ENCODE peak calls at places on chromosome 5, in five cellular contexts. One of them, this sample, is unnamed.

GRCh38 chr5:7902201-7902600 is 33.3 kb downstream of the MTRR start:
- DNase-seq in right lobe of liver: no peak
- DNase-seq in HEK293T: no peak
- DNase-seq in activated T-cell treated with anti-CD3 and anti-CD28 coated beads for 24 hours: no peak
- DNase-seq in IMR-90: no peak
- DNase-seq in this sample: no peak

GRCh38 chr5:111447099-111447498 is 65.2 kb downstream of the STARD4 start:
- DNase-seq in HEK293T: no peak
- DNase-seq in IMR-90: peak; percentile 51
- DNase-seq in activated T-cell treated with anti-CD3 and anti-CD28 coated beads for 24 hours: no peak
- DNase-seq in right lobe of liver: no peak
- DNase-seq in this sample: no peak

GRCh38 chr5:74945561-74946165 is 79.5 kb upstream of the FAM169A start:
- DNase-seq in activated T-cell treated with anti-CD3 and anti-CD28 coated beads for 24 hours: no peak
- DNase-seq in HEK293T: no peak
- DNase-seq in IMR-90: no peak
- DNase-seq in right lobe of liver: no peak
- DNase-seq in this sample: no peak

GRCh38 chr5:116300016-116300601 is 215.3 kb downstream of the COMMD10 start:
- DNase-seq in right lobe of liver: no peak
- DNase-seq in activated T-cell treated with anti-CD3 and anti-CD28 coated beads for 24 hours: no peak
- DNase-seq in IMR-90: no peak
- DNase-seq in HEK293T: no peak
- DNase-seq in this sample: no peak

GRCh38 chr5:89282832-89283510 is 400.0 kb upstream of the MEF2C start:
- DNase-seq in HEK293T: no peak
- DNase-seq in activated T-cell treated with anti-CD3 and anti-CD28 coated beads for 24 hours: no peak
- DNase-seq in IMR-90: peak; percentile 85
- DNase-seq in right lobe of liver: no peak
- DNase-seq in this sample: no peak

GRCh38 chr5:81907012-81907411 is 64.8 kb upstream of the ATG10 start:
- DNase-seq in HEK293T: no peak
- DNase-seq in right lobe of liver: no peak
- DNase-seq in activated T-cell treated with anti-CD3 and anti-CD28 coated beads for 24 hours: no peak
- DNase-seq in IMR-90: peak; percentile 14
- DNase-seq in this sample: no peak

GRCh38 chr5:76153271-76153670 is 70.1 kb downstream of the SV2C start:
- DNase-seq in activated T-cell treated with anti-CD3 and anti-CD28 coated beads for 24 hours: no peak
- DNase-seq in IMR-90: no peak
- DNase-seq in right lobe of liver: no peak
- DNase-seq in HEK293T: no peak
- DNase-seq in this sample: no peak

GRCh38 chr5:66100851-66101250 is 43.2 kb upstream of the SREK1 start:
- DNase-seq in HEK293T: no peak
- DNase-seq in IMR-90: no peak
- DNase-seq in right lobe of liver: no peak
- DNase-seq in activated T-cell treated with anti-CD3 and anti-CD28 coated beads for 24 hours: no peak
- DNase-seq in this sample: no peak

GRCh38 chr5:117999939-118000549 is 988.3 kb downstream of the DTWD2 start:
- DNase-seq in IMR-90: no peak
- DNase-seq in activated T-cell treated with anti-CD3 and anti-CD28 coated beads for 24 hours: no peak
- DNase-seq in right lobe of liver: no peak
- DNase-seq in HEK293T: no peak
- DNase-seq in this sample: no peak

GRCh38 chr5:82334856-82335255 is 56.7 kb upstream of the RPS23 start:
- DNase-seq in right lobe of liver: no peak
- DNase-seq in IMR-90: peak; percentile 95
- DNase-seq in activated T-cell treated with anti-CD3 and anti-CD28 coated beads for 24 hours: no peak
- DNase-seq in HEK293T: no peak
- DNase-seq in this sample: no peak

GRCh38 chr5:50813691-50814090 is 147.3 kb downstream of the PARP8 start:
- DNase-seq in IMR-90: no peak
- DNase-seq in activated T-cell treated with anti-CD3 and anti-CD28 coated beads for 24 hours: no peak
- DNase-seq in HEK293T: no peak
- DNase-seq in right lobe of liver: no peak
- DNase-seq in this sample: no peak

GRCh38 chr5:9766581-9766980 is 136.4 kb upstream of the TAS2R1 start:
- DNase-seq in activated T-cell treated with anti-CD3 and anti-CD28 coated beads for 24 hours: no peak
- DNase-seq in right lobe of liver: no peak
- DNase-seq in HEK293T: no peak
- DNase-seq in IMR-90: peak; percentile 81
- DNase-seq in this sample: no peak

GRCh38 chr5:135703026-135703550 is 124.3 kb upstream of the CXCL14 start:
- DNase-seq in activated T-cell treated with anti-CD3 and anti-CD28 coated beads for 24 hours: no peak
- DNase-seq in IMR-90: no peak
- DNase-seq in right lobe of liver: no peak
- DNase-seq in HEK293T: no peak
- DNase-seq in this sample: no peak